ENCODE peak calls at places on chromosomes 12 and 14, in seven cellular contexts. C is coronary artery, P is PC-9, E is fibroblast of the aortic adventitia, X is body of pancreas, W is foreskin fibroblast, L is WERI-Rb-1. O is an unnamed sample.

GRCh38 chr14:33163109-33163508 is 224.4 kb downstream of the NPAS3 start:
- DNase-seq in C (no peak), W (no peak), P (no peak), L (no peak), E (no peak), X (no peak), O (no peak)

GRCh38 chr14:67944605-67945004 is 125.0 kb downstream of the RAD51B start:
- DNase-seq in C (no peak), W (no peak), X (no peak), P (no peak), L (no peak), E (peak), O (no peak)

GRCh38 chr12:96226401-96226800 is 32.2 kb downstream of the ELK3 start:
- DNase-seq in E (no peak), X (no peak), W (no peak), P (no peak), L (no peak), C (no peak), O (no peak)

GRCh38 chr14:68502196-68502595 is 290.7 kb downstream of the ZFP36L1 start:
- DNase-seq in X (no peak), L (no peak), P (no peak), E (no peak), C (no peak), W (no peak), O (no peak)

GRCh38 chr14:93068721-93069120 is 47.0 kb downstream of the ITPK1 start:
- DNase-seq in L (peak), W (no peak), X (no peak), P (no peak), E (no peak), C (no peak), O (no peak)

GRCh38 chr12:28780960-28781359 is 368.1 kb upstream of the FAR2 start:
- DNase-seq in E (no peak), W (no peak), C (no peak), L (no peak), P (no peak), X (no peak), O (no peak)

GRCh38 chr12:65999564-66000280 is 130.8 kb downstream of the LLPH start:
- DNase-seq in L (no peak), X (no peak), W (no peak), C (no peak), P (peak), E (peak), O (peak)

GRCh38 chr12:53963434-53964314 is 9.0 kb downstream of the HOXC12 start:
- DNase-seq in W (no peak), C (no peak), X (no peak), E (no peak), L (no peak), P (no peak), O (no peak)

GRCh38 chr12:108895220-108895802 is 15.4 kb downstream of the DAO start:
- DNase-seq in E (no peak), W (no peak), X (no peak), L (no peak), P (no peak), C (no peak), O (no peak)

GRCh38 chr12:6771509-6772330 is 600 bp upstream of the LAG3 start:
- DNase-seq in W (no peak), P (no peak), C (no peak), L (no peak), X (no peak), E (no peak), O (peak)

GRCh38 chr12:31928246-31929139 is 30.7 kb upstream of the RESF1 start:
- DNase-seq in E (no peak), L (no peak), C (no peak), P (no peak), W (no peak), X (no peak), O (no peak)

GRCh38 chr12:24252580-24252979 is 303.1 kb upstream of the SOX5 start:
- DNase-seq in E (no peak), P (no peak), W (no peak), X (no peak), L (no peak), C (no peak), O (no peak)

GRCh38 chr14:54650331-54651017 is 83.5 kb downstream of the SAMD4A start:
- DNase-seq in L (no peak), C (peak), X (peak), P (no peak), W (peak), E (peak), O (peak)

GRCh38 chr12:109619002-109619604 is 45.5 kb downstream of the MVK start:
- DNase-seq in X (no peak), W (no peak), L (no peak), C (no peak), P (no peak), E (no peak), O (no peak)

GRCh38 chr12:56080556-56081138 is 682 bp downstream of the ERBB3 start:
- DNase-seq in P (peak), C (no peak), X (peak), E (no peak), L (no peak), W (no peak), O (no peak)

GRCh38 chr12:54357802-54358619 is 6.3 kb downstream of the GPR84 start:
- DNase-seq in C (no peak), X (no peak), E (no peak), W (no peak), P (no peak), L (peak), O (peak)

GRCh38 chr12:6074394-6074793 is 50.1 kb downstream of the VWF start:
- DNase-seq in X (no peak), C (no peak), L (peak), E (no peak), P (no peak), W (no peak), O (no peak)

GRCh38 chr12:54056110-54056509 is 2.5 kb downstream of the HOXC4 start:
- DNase-seq in W (no peak), P (no peak), X (no peak), E (no peak), L (no peak), C (no peak), O (no peak)

GRCh38 chr14:30874999-30875787 is 834 bp downstream of the COCH start:
- DNase-seq in P (no peak), L (no peak), X (no peak), C (no peak), E (no peak), W (no peak), O (no peak)

GRCh38 chr14:44528180-44528579 is 21.1 kb upstream of the FSCB start:
- DNase-seq in E (no peak), X (no peak), W (no peak), L (no peak), P (no peak), C (no peak), O (no peak)

GRCh38 chr14:44530482-44530881 is 23.4 kb upstream of the FSCB start:
- DNase-seq in L (no peak), X (no peak), P (no peak), E (peak), C (no peak), W (no peak), O (no peak)

GRCh38 chr14:44531648-44532047 is 24.6 kb upstream of the FSCB start:
- DNase-seq in E (peak), C (no peak), X (no peak), W (no peak), L (no peak), P (no peak), O (no peak)

DNA sequence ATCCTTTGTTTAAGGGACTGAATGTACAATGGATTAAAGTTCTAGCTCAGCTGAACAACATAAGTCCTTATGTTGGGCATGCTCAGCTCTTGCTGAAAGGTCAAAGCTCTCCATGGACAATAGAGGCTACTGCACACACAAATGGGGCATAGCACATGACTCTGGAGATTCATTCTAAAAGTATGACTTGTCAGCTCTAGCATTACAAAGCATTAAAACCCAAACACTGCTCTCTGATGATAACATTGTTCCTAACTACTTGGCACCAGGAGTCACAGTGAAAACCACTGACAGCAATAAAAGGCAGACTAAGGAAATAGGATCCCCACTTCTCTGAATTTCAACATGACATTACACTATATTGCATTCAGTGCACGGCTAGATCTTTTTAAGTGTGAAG is 21.9 kb upstream of the FSCB start:
- DNase-seq in E (peak), P (no peak), L (no peak), W (no peak), X (no peak), C (no peak), O (peak)
- TF ChIP-seq CTCF in E (no peak), P (no peak), L (no peak), W (no peak), X (no peak), C (no peak), O (no peak)

GRCh38 chr12:22407397-22407796 is 72.9 kb upstream of the ST8SIA1 start:
- DNase-seq in P (no peak), C (no peak), X (no peak), W (no peak), E (no peak), L (no peak), O (no peak)
- H3K4me3 ChIP-seq in P (no peak), C (no peak), X (no peak), W (no peak), E (no peak), L (no peak), O (no peak)

GRCh38 chr12:106953352-106954260 is 2.1 kb upstream of the TMEM263 start:
- DNase-seq in C (no peak), P (no peak), L (no peak), E (no peak), X (no peak), W (no peak), O (no peak)

GRCh38 chr12:106954462-106955376 is 988 bp upstream of the TMEM263 start:
- DNase-seq in E (no peak), C (peak), X (peak), W (no peak), L (peak), P (no peak), O (no peak)

GRCh38 chr12:106955377-106956047 is at the start of gene TMEM263:
- DNase-seq in X (peak), P (peak), W (peak), E (peak), L (peak), C (peak), O (peak)

GRCh38 chr12:106957617-106958016 is 1.9 kb downstream of the TMEM263 start:
- DNase-seq in W (no peak), C (no peak), L (no peak), P (no peak), X (no peak), E (peak), O (no peak)

GRCh38 chr12:106956048-106956935 is 585 bp downstream of the TMEM263 start:
- DNase-seq in C (peak), X (peak), W (peak), P (peak), E (peak), L (peak), O (peak)
- TF ChIP-seq CTCF in C (no peak), X (peak), W (no peak), P (no peak), E (peak), L (no peak), O (no peak)

GRCh38 chr14:72401632-72402428 is 469.6 kb downstream of the RGS6 start:
- DNase-seq in W (no peak), E (no peak), L (no peak), X (no peak), C (no peak), P (no peak), O (no peak)
- H3K4me3 ChIP-seq in W (no peak), E (no peak), L (no peak), X (no peak), C (no peak), P (no peak), O (no peak)

GRCh38 chr12:14756331-14757143 is 46.7 kb downstream of the WBP11 start:
- DNase-seq in L (peak), W (no peak), X (no peak), P (no peak), E (no peak), C (no peak), O (no peak)
- TF ChIP-seq CTCF in L (peak), W (peak), X (peak), P (peak), E (peak), C (no peak), O (peak)

DNA sequence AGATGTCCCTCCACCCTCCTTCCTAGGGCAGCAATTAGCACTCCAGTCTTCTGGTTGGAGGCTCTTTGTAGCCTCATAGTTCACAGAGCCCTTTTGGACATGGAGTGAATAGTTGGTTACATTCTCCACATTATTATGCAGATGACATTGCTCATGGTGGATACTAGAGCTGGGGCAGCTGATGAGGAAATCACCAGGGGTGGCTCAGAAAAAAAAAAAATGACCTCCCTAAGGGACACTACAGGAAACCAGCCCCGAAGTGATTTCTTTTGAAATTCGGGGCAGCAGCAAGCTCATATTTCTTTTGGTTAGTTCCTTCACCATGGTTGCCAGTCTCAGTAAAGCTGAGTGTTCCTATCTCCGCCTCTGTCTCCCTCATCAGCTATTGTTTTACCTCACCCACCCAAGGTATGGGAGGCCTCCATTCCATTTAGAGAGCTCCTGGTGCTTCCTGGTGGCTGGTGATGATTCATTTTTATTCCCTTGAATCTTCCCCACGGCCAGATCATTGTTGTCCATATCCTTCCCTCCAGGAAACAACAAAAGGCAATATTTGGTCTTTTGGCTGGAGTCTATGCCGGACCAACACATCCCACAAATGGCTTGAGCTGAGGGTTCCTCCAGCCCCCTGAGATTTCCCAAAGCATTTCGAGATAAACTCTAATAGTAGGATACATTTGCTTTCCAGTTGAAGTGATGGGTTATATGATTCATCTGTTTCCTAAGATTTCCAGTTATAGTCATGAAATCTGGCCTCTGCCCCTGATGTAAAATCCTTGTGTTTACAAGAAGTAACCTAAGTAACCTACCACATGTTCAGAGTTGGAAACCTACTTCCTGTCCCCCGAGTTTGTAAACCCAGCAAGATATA is 56.2 kb upstream of the NID2 start:
- DNase-seq in E (peak), W (peak), L (no peak), P (peak), C (no peak), X (peak), O (peak)
- H3K4me3 ChIP-seq in E (no peak), W (no peak), L (no peak), P (peak), C (no peak), X (no peak), O (no peak)

GRCh38 chr12:52235001-52235760 is 2.1 kb downstream of the KRT7 start:
- DNase-seq in C (no peak), E (peak), W (no peak), X (no peak), L (no peak), P (no peak), O (no peak)
- TF ChIP-seq CTCF in C (no peak), E (no peak), W (no peak), X (no peak), L (no peak), P (no peak), O (no peak)

DNA sequence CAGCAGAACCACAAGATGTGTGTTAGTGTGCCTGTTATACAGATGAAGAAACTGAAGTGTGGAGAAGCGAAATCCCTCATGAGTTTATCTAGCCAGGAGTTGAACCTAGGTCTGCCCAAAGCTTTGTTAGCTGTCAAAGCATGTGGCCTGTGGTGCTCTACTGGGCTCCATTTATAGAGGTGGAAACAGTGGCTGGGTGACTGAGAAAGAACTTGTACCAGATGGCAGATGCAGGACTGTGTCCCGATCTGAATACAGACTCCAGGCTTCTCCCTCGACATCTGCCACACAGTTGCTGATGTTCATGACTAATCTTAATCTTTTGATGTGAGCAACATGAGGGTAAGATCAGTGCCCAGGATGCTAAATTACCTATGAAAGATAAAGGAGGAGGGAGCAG is 89.1 kb downstream of the C12orf75 start:
- DNase-seq in X (no peak), C (no peak), L (no peak), P (no peak), E (no peak), W (no peak), O (no peak)
- H3K4me3 ChIP-seq in X (no peak), C (no peak), L (no peak), P (no peak), E (no peak), W (no peak), O (no peak)